ENCODE peak calls at places on chromosomes 16 and 17, in four cellular contexts. V, M, A and Q are unnamed samples.

GRCh38 chr17:81512984-81513668 is 527 bp upstream of the ACTG1 start:
- DNase-seq in M (peak), A (peak), V (peak), Q (peak)

GRCh38 chr17:3976675-3977171 is 12.5 kb upstream of the ATP2A3 start:
- DNase-seq in M (peak), V (no peak), A (no peak), Q (peak)

GRCh38 chr17:83203073-83203471 is 123.7 kb downstream of the METRNL start:
- DNase-seq in A (no peak), M (peak), V (no peak), Q (no peak)

GRCh38 chr17:19331134-19331533 is 31.4 kb downstream of the B9D1 start:
- DNase-seq in M (no peak), V (no peak), A (no peak), Q (no peak)

GRCh38 chr17:12098568-12098967 is 77.9 kb downstream of the MAP2K4 start:
- DNase-seq in M (no peak), V (no peak), A (no peak), Q (no peak)

GRCh38 chr17:82332669-82333278 is 792 bp downstream of the SECTM1 start:
- DNase-seq in V (no peak), A (no peak), M (no peak), Q (no peak)

GRCh38 chr16:9095171-9095570 is 3.7 kb downstream of the HAPSTR1 start:
- DNase-seq in M (no peak), V (no peak), A (no peak), Q (no peak)

GRCh38 chr17:76868176-76868668 is at the start of gene MGAT5B:
- DNase-seq in V (peak), A (peak), M (peak), Q (peak)

GRCh38 chr17:10744509-10745000 is 14.7 kb upstream of the TMEM220 start:
- DNase-seq in M (no peak), A (no peak), V (no peak), Q (no peak)

GRCh38 chr16:11334831-11335404 is 10.3 kb upstream of the RMI2 start:
- DNase-seq in V (no peak), M (no peak), A (no peak), Q (no peak)

GRCh38 chr16:70267516-70267915 is 15.8 kb upstream of the EXOSC6 start:
- DNase-seq in V (peak), M (no peak), A (no peak), Q (no peak)

GRCh38 chr16:53504161-53504663 is 1.2 kb upstream of the AKTIP start:
- DNase-seq in A (no peak), V (peak), M (peak), Q (peak)

GRCh38 chr17:7046127-7046724 is 2.3 kb upstream of the SLC16A11 start:
- DNase-seq in V (peak), A (peak), M (no peak), Q (no peak)

GRCh38 chr16:247027-247426 is 12.4 kb downstream of the FAM234A start:
- DNase-seq in M (no peak), A (no peak), V (no peak), Q (no peak)

GRCh38 chr17:42194133-42194899 is at the start of gene GHDC:
- DNase-seq in A (peak), V (peak), M (peak), Q (peak)